ENCODE peak calls at places on chromosomes 4 and X, in four cellular contexts. Z is HepG2, O is K562, L is GM12878. K is an unnamed sample.

GRCh38 chrX:134658421-134658896 is at the start of gene PLAC1:
- DNase-seq in Z (no peak), O (no peak), L (no peak), K (no peak)

GRCh38 chr4:185383451-185383850 is 12.3 kb downstream of the LRP2BP start:
- DNase-seq in Z (no peak), O (no peak), L (no peak), K (no peak)

GRCh38 chrX:123140454-123140853 is 43.6 kb upstream of the GRIA3 start:
- DNase-seq in Z (no peak), O (no peak), L (no peak), K (no peak)

GRCh38 chrX:1196436-1196835 is 16.0 kb downstream of the CRLF2 start:
- DNase-seq in Z (no peak), O (no peak), L (no peak), K (no peak)

GRCh38 chr4:173746424-173746823 is 216.4 kb upstream of the HAND2 start:
- DNase-seq in Z (no peak), O (no peak), L (no peak), K (no peak)

GRCh38 chr4:41678086-41678485 is 70.4 kb downstream of the PHOX2B start:
- DNase-seq in Z (no peak), O (no peak), L (no peak), K (no peak)

GRCh38 chr4:17599826-17600225 is 14.6 kb upstream of the MED28 start:
- DNase-seq in Z (no peak), O (no peak), L (no peak), K (no peak)

GRCh38 chr4:12644261-12644660 is 839.9 kb downstream of the RAB28 start:
- DNase-seq in Z (no peak), O (no peak), L (no peak), K (no peak)

GRCh38 chr4:158016511-158016910 is 156.3 kb downstream of the GASK1B start:
- DNase-seq in Z (no peak), O (no peak), L (no peak), K (no peak)

DNA sequence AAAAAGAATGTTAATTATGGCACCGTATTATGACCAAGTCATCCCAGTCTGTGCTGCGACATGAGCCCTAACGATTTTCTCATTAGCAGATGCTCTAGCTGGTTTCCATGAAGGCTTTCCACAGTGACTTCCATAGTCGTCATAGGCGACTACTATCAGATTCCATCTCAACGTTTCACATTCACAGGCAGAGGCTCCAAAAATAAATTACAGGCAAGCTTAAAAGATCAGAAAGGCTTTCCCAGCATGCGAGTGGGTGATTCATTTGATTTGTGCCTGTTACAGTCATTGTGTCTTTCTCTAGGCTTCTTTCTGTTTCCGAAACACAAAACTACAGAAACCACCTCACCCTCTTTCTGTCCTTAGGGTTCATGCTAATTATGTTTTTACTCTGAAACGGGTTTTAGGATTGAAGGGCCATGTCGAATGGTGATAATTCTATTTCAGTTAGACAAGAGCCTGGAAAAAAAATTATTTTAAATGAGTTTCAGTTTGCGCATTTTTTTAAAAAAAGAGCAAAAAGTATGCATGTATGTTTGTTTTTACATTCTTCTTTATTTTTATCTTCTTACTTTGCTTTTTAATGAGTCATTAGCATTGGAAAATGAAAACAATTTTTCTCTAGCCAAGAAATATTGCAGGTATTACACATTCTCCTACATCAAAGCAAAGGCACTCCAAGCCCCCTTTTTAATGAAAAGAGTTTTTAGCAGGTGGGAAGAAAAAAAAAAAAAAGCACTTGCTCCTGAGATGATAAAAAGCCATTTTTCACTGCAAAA is 43.4 kb downstream of the PALLD start:
- DNase-seq in Z (no peak), O (no peak), L (no peak), K (no peak)
- TF ChIP-seq ESRRA in Z (no peak), O (no peak), L (no peak), K (no peak)

GRCh38 chrX:153973127-153974002 is 811 bp downstream of the TMEM187 start:
- DNase-seq in Z (peak; percentile 40), O (no peak), L (no peak), K (no peak)

GRCh38 chrX:153974003-153974725 is 1.6 kb downstream of the TMEM187 start:
- DNase-seq in Z (no peak), O (no peak), L (no peak), K (no peak)

GRCh38 chrX:153971632-153972367 is at the start of gene HCFC1:
- DNase-seq in Z (peak; percentile 75), O (peak; percentile 69), L (peak; percentile 64), K (peak; percentile 85)

GRCh38 chrX:153971124-153971631 is 440 bp downstream of the HCFC1 start:
- DNase-seq in Z (peak; percentile 65), O (peak; percentile 63), L (peak; percentile 65), K (peak; percentile 69)

GRCh38 chrX:153972368-153973126 is at the start of gene TMEM187:
- DNase-seq in Z (peak; percentile 84), O (peak; percentile 82), L (peak; percentile 75), K (peak; percentile 82)
- TF ChIP-seq CREB1 in Z (no peak), O (peak; percentile 78), L (peak; percentile 79), K (no peak)

GRCh38 chrX:57528670-57529255 is 63.0 kb upstream of the ZXDB start:
- DNase-seq in Z (peak; percentile 5), O (no peak), L (no peak), K (peak; percentile 33)
- TF ChIP-seq ESRRA in Z (no peak), O (no peak), L (no peak), K (no peak)

GRCh38 chr4:100728861-100729260 is 211.0 kb upstream of the EMCN start:
- DNase-seq in Z (no peak), O (no peak), L (no peak), K (no peak)
- TF ChIP-seq CREB1 in Z (no peak), O (no peak), L (no peak), K (no peak)

DNA sequence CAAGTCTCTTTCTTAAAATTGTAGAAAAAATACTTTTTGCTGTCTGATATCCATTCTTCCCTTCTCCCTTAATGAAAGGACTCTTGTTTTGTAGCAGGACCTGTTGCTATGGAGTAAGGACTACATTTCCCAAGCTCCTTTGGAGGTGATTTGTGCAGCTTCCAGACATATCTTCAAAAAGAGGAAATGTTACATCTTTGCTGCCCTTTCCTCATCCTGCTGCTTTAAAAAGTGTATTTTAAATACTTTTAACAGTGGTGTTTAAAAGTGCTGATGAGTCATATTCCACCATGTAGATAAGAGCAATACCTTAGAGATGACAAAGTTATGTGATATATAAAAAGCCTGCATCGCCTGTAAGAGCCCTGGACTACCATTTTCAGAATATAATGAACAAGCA is 98.7 kb downstream of the CFAP299 start:
- DNase-seq in Z (no peak), O (no peak), L (no peak), K (no peak)
- TF ChIP-seq ESRRA in Z (no peak), O (no peak), L (no peak), K (no peak)

GRCh38 chr4:139889901-139890300 is 224.3 kb downstream of the MGST2 start:
- DNase-seq in Z (no peak), O (no peak), L (no peak), K (no peak)

GRCh38 chr4:139889194-139889762 is 223.7 kb downstream of the MGST2 start:
- DNase-seq in Z (no peak), O (no peak), L (no peak), K (no peak)

GRCh38 chr4:139887962-139888735 is 222.5 kb downstream of the MGST2 start:
- DNase-seq in Z (no peak), O (no peak), L (peak; percentile 15), K (peak; percentile 21)

GRCh38 chr4:139892973-139893736 is 227.5 kb downstream of the MGST2 start:
- DNase-seq in Z (no peak), O (no peak), L (no peak), K (no peak)

GRCh38 chr4:139890810-139891209 is 225.2 kb downstream of the MGST2 start:
- DNase-seq in Z (no peak), O (no peak), L (no peak), K (no peak)
- TF ChIP-seq CREB1 in Z (no peak), O (no peak), L (no peak), K (no peak)

DNA sequence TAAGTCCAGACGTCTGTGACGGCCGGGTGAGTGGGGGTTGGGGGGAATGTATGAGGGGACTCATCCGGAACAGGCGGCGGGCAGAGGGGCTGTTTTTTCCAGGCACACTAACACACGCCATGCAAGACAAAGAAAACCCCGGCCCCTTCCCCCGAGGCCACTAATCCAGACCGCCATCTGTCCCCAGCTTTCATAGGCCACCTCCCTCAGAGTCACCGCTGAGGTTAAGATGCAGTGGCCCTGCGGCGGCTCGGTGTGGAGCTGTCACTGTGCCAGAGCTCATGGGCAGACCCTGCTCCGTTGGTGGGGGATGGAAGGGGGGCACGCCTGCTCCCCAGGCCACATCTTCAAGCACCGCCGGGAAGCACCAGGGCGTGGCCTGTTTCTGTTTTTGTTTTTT is 34.1 kb downstream of the SORCS2 start:
- DNase-seq in Z (no peak), O (no peak), L (no peak), K (no peak)
- TF ChIP-seq ESRRA in Z (no peak), O (no peak), L (no peak), K (no peak)

GRCh38 chr4:147096667-147097604 is 151.3 kb upstream of the TTC29 start:
- DNase-seq in Z (peak; percentile 34), O (peak; percentile 45), L (no peak), K (no peak)
- TF ChIP-seq CREB1 in Z (no peak), O (no peak), L (no peak), K (no peak)